ENCODE peak calls at places on chromosomes 13 and 19, in ten cellular contexts. One of them, this sample, is unnamed.

GRCh38 chr13:48573213-48573612 is 40.3 kb upstream of the RCBTB2 start:
- DNase-seq in activated gamma-delta T cell treated with Interleukin-2 at 50 U/mL for 16 hours: no peak
- DNase-seq in effector memory CD8-positive, alpha-beta T cell: no peak
- DNase-seq in AG04449: no peak
- DNase-seq in substantia nigra: no peak
- DNase-seq in germinal center: no peak
- DNase-seq in stimulated activated CD4-positive, alpha-beta T cell treated with anti-CD3 and anti-CD28 coated beads, Interleukin-1b, Interleukin-23, amount 100 ng/mL, for 1 hour: no peak
- DNase-seq in trophoblast cell: no peak
- DNase-seq in neuronal stem cell: no peak
- DNase-seq in left colon: no peak
- DNase-seq in this sample: no peak

GRCh38 chr19:54430306-54431254 is 15.3 kb downstream of the TTYH1 start:
- DNase-seq in activated gamma-delta T cell treated with Interleukin-2 at 50 U/mL for 16 hours: peak; percentile 22
- DNase-seq in effector memory CD8-positive, alpha-beta T cell: no peak
- DNase-seq in AG04449: no peak
- DNase-seq in substantia nigra: peak; percentile 67
- DNase-seq in germinal center: peak; percentile 67
- DNase-seq in stimulated activated CD4-positive, alpha-beta T cell treated with anti-CD3 and anti-CD28 coated beads, Interleukin-1b, Interleukin-23, amount 100 ng/mL, for 1 hour: peak; percentile 25
- DNase-seq in trophoblast cell: no peak
- DNase-seq in neuronal stem cell: no peak
- DNase-seq in left colon: peak; percentile 53
- DNase-seq in this sample: peak; percentile 80

GRCh38 chr19:32129141-32129540 is 216.3 kb upstream of the ZNF507 start:
- DNase-seq in activated gamma-delta T cell treated with Interleukin-2 at 50 U/mL for 16 hours: no peak
- DNase-seq in effector memory CD8-positive, alpha-beta T cell: no peak
- DNase-seq in AG04449: no peak
- DNase-seq in substantia nigra: no peak
- DNase-seq in germinal center: no peak
- DNase-seq in stimulated activated CD4-positive, alpha-beta T cell treated with anti-CD3 and anti-CD28 coated beads, Interleukin-1b, Interleukin-23, amount 100 ng/mL, for 1 hour: no peak
- DNase-seq in trophoblast cell: no peak
- DNase-seq in neuronal stem cell: no peak
- DNase-seq in left colon: peak; percentile 7
- DNase-seq in this sample: no peak

GRCh38 chr19:10501971-10502523 is 1.1 kb downstream of the KEAP1 start:
- DNase-seq in activated gamma-delta T cell treated with Interleukin-2 at 50 U/mL for 16 hours: peak; percentile 43
- DNase-seq in effector memory CD8-positive, alpha-beta T cell: peak; percentile 21
- DNase-seq in AG04449: no peak
- DNase-seq in substantia nigra: peak; percentile 97
- DNase-seq in germinal center: peak; percentile 63
- DNase-seq in stimulated activated CD4-positive, alpha-beta T cell treated with anti-CD3 and anti-CD28 coated beads, Interleukin-1b, Interleukin-23, amount 100 ng/mL, for 1 hour: peak; percentile 27
- DNase-seq in trophoblast cell: no peak
- DNase-seq in neuronal stem cell: no peak
- DNase-seq in left colon: peak; percentile 89
- DNase-seq in this sample: no peak

GRCh38 chr19:10888421-10888866 is 17.1 kb downstream of the CARM1 start:
- DNase-seq in activated gamma-delta T cell treated with Interleukin-2 at 50 U/mL for 16 hours: no peak
- DNase-seq in effector memory CD8-positive, alpha-beta T cell: no peak
- DNase-seq in AG04449: no peak
- DNase-seq in substantia nigra: no peak
- DNase-seq in germinal center: peak; percentile 54
- DNase-seq in stimulated activated CD4-positive, alpha-beta T cell treated with anti-CD3 and anti-CD28 coated beads, Interleukin-1b, Interleukin-23, amount 100 ng/mL, for 1 hour: no peak
- DNase-seq in trophoblast cell: no peak
- DNase-seq in neuronal stem cell: no peak
- DNase-seq in left colon: no peak
- DNase-seq in this sample: no peak

GRCh38 chr19:14559916-14560775 is 11.7 kb downstream of the NDUFB7 start:
- DNase-seq in activated gamma-delta T cell treated with Interleukin-2 at 50 U/mL for 16 hours: no peak
- DNase-seq in effector memory CD8-positive, alpha-beta T cell: no peak
- DNase-seq in AG04449: no peak
- DNase-seq in substantia nigra: peak; percentile 57
- DNase-seq in germinal center: no peak
- DNase-seq in stimulated activated CD4-positive, alpha-beta T cell treated with anti-CD3 and anti-CD28 coated beads, Interleukin-1b, Interleukin-23, amount 100 ng/mL, for 1 hour: no peak
- DNase-seq in trophoblast cell: no peak
- DNase-seq in neuronal stem cell: no peak
- DNase-seq in left colon: no peak
- DNase-seq in this sample: no peak

GRCh38 chr13:114009590-114010400 is 35.9 kb upstream of the C13orf46 start:
- DNase-seq in activated gamma-delta T cell treated with Interleukin-2 at 50 U/mL for 16 hours: no peak
- DNase-seq in effector memory CD8-positive, alpha-beta T cell: no peak
- DNase-seq in AG04449: no peak
- DNase-seq in substantia nigra: no peak
- DNase-seq in germinal center: no peak
- DNase-seq in stimulated activated CD4-positive, alpha-beta T cell treated with anti-CD3 and anti-CD28 coated beads, Interleukin-1b, Interleukin-23, amount 100 ng/mL, for 1 hour: no peak
- DNase-seq in trophoblast cell: no peak
- DNase-seq in neuronal stem cell: no peak
- DNase-seq in left colon: no peak
- DNase-seq in this sample: no peak

GRCh38 chr19:8054169-8054568 is 1.6 kb downstream of the CCL25 start:
- DNase-seq in activated gamma-delta T cell treated with Interleukin-2 at 50 U/mL for 16 hours: no peak
- DNase-seq in effector memory CD8-positive, alpha-beta T cell: no peak
- DNase-seq in AG04449: no peak
- DNase-seq in substantia nigra: no peak
- DNase-seq in germinal center: no peak
- DNase-seq in stimulated activated CD4-positive, alpha-beta T cell treated with anti-CD3 and anti-CD28 coated beads, Interleukin-1b, Interleukin-23, amount 100 ng/mL, for 1 hour: no peak
- DNase-seq in trophoblast cell: no peak
- DNase-seq in neuronal stem cell: no peak
- DNase-seq in left colon: no peak
- DNase-seq in this sample: no peak

GRCh38 chr13:114212096-114212495 is 22.6 kb upstream of the CDC16 start:
- DNase-seq in activated gamma-delta T cell treated with Interleukin-2 at 50 U/mL for 16 hours: no peak
- DNase-seq in effector memory CD8-positive, alpha-beta T cell: no peak
- DNase-seq in AG04449: no peak
- DNase-seq in substantia nigra: no peak
- DNase-seq in germinal center: no peak
- DNase-seq in stimulated activated CD4-positive, alpha-beta T cell treated with anti-CD3 and anti-CD28 coated beads, Interleukin-1b, Interleukin-23, amount 100 ng/mL, for 1 hour: no peak
- DNase-seq in trophoblast cell: no peak
- DNase-seq in neuronal stem cell: no peak
- DNase-seq in left colon: no peak
- DNase-seq in this sample: no peak

GRCh38 chr13:91690944-91691343 is 292.5 kb downstream of the GPC5 start:
- DNase-seq in activated gamma-delta T cell treated with Interleukin-2 at 50 U/mL for 16 hours: no peak
- DNase-seq in effector memory CD8-positive, alpha-beta T cell: no peak
- DNase-seq in AG04449: no peak
- DNase-seq in substantia nigra: no peak
- DNase-seq in germinal center: no peak
- DNase-seq in stimulated activated CD4-positive, alpha-beta T cell treated with anti-CD3 and anti-CD28 coated beads, Interleukin-1b, Interleukin-23, amount 100 ng/mL, for 1 hour: no peak
- DNase-seq in trophoblast cell: no peak
- DNase-seq in neuronal stem cell: no peak
- DNase-seq in left colon: no peak
- DNase-seq in this sample: no peak

GRCh38 chr19:7067716-7068115 is 1.8 kb upstream of the ZNF557 start:
- DNase-seq in activated gamma-delta T cell treated with Interleukin-2 at 50 U/mL for 16 hours: no peak
- DNase-seq in effector memory CD8-positive, alpha-beta T cell: no peak
- DNase-seq in AG04449: peak; percentile 24
- DNase-seq in substantia nigra: no peak
- DNase-seq in germinal center: no peak
- DNase-seq in stimulated activated CD4-positive, alpha-beta T cell treated with anti-CD3 and anti-CD28 coated beads, Interleukin-1b, Interleukin-23, amount 100 ng/mL, for 1 hour: no peak
- DNase-seq in trophoblast cell: no peak
- DNase-seq in neuronal stem cell: no peak
- DNase-seq in left colon: no peak
- DNase-seq in this sample: no peak

GRCh38 chr19:54572696-54573311 is 786 bp upstream of the LILRA2 start:
- DNase-seq in activated gamma-delta T cell treated with Interleukin-2 at 50 U/mL for 16 hours: no peak
- DNase-seq in effector memory CD8-positive, alpha-beta T cell: no peak
- DNase-seq in AG04449: no peak
- DNase-seq in substantia nigra: no peak
- DNase-seq in germinal center: no peak
- DNase-seq in stimulated activated CD4-positive, alpha-beta T cell treated with anti-CD3 and anti-CD28 coated beads, Interleukin-1b, Interleukin-23, amount 100 ng/mL, for 1 hour: no peak
- DNase-seq in trophoblast cell: no peak
- DNase-seq in neuronal stem cell: no peak
- DNase-seq in left colon: no peak
- DNase-seq in this sample: no peak

GRCh38 chr13:110103026-110103425 is 203.9 kb downstream of the COL4A1 start:
- DNase-seq in activated gamma-delta T cell treated with Interleukin-2 at 50 U/mL for 16 hours: no peak
- DNase-seq in effector memory CD8-positive, alpha-beta T cell: no peak
- DNase-seq in AG04449: no peak
- DNase-seq in substantia nigra: no peak
- DNase-seq in germinal center: no peak
- DNase-seq in stimulated activated CD4-positive, alpha-beta T cell treated with anti-CD3 and anti-CD28 coated beads, Interleukin-1b, Interleukin-23, amount 100 ng/mL, for 1 hour: no peak
- DNase-seq in trophoblast cell: no peak
- DNase-seq in neuronal stem cell: no peak
- DNase-seq in left colon: no peak
- DNase-seq in this sample: no peak

GRCh38 chr13:29081036-29081435 is 260.9 kb downstream of the MTUS2 start:
- DNase-seq in activated gamma-delta T cell treated with Interleukin-2 at 50 U/mL for 16 hours: no peak
- DNase-seq in effector memory CD8-positive, alpha-beta T cell: peak; percentile 10
- DNase-seq in AG04449: no peak
- DNase-seq in substantia nigra: no peak
- DNase-seq in germinal center: peak; percentile 48
- DNase-seq in stimulated activated CD4-positive, alpha-beta T cell treated with anti-CD3 and anti-CD28 coated beads, Interleukin-1b, Interleukin-23, amount 100 ng/mL, for 1 hour: no peak
- DNase-seq in trophoblast cell: peak; percentile 15
- DNase-seq in neuronal stem cell: no peak
- DNase-seq in left colon: no peak
- DNase-seq in this sample: peak; percentile 59

GRCh38 chr19:16899566-16900075 is 10.8 kb downstream of the F2RL3 start:
- DNase-seq in activated gamma-delta T cell treated with Interleukin-2 at 50 U/mL for 16 hours: no peak
- DNase-seq in effector memory CD8-positive, alpha-beta T cell: no peak
- DNase-seq in AG04449: no peak
- DNase-seq in substantia nigra: no peak
- DNase-seq in germinal center: peak; percentile 66
- DNase-seq in stimulated activated CD4-positive, alpha-beta T cell treated with anti-CD3 and anti-CD28 coated beads, Interleukin-1b, Interleukin-23, amount 100 ng/mL, for 1 hour: no peak
- DNase-seq in trophoblast cell: no peak
- DNase-seq in neuronal stem cell: no peak
- DNase-seq in left colon: peak; percentile 63
- DNase-seq in this sample: peak; percentile 55

GRCh38 chr19:29483641-29483920 is 42.2 kb upstream of the VSTM2B start:
- DNase-seq in activated gamma-delta T cell treated with Interleukin-2 at 50 U/mL for 16 hours: no peak
- DNase-seq in effector memory CD8-positive, alpha-beta T cell: no peak
- DNase-seq in AG04449: no peak
- DNase-seq in substantia nigra: no peak
- DNase-seq in germinal center: no peak
- DNase-seq in stimulated activated CD4-positive, alpha-beta T cell treated with anti-CD3 and anti-CD28 coated beads, Interleukin-1b, Interleukin-23, amount 100 ng/mL, for 1 hour: no peak
- DNase-seq in trophoblast cell: no peak
- DNase-seq in neuronal stem cell: no peak
- DNase-seq in left colon: no peak
- DNase-seq in this sample: no peak

GRCh38 chr13:97967948-97968347 is 14.5 kb downstream of the IPO5 start:
- DNase-seq in activated gamma-delta T cell treated with Interleukin-2 at 50 U/mL for 16 hours: no peak
- DNase-seq in effector memory CD8-positive, alpha-beta T cell: no peak
- DNase-seq in AG04449: no peak
- DNase-seq in substantia nigra: no peak
- DNase-seq in germinal center: no peak
- DNase-seq in stimulated activated CD4-positive, alpha-beta T cell treated with anti-CD3 and anti-CD28 coated beads, Interleukin-1b, Interleukin-23, amount 100 ng/mL, for 1 hour: no peak
- DNase-seq in trophoblast cell: no peak
- DNase-seq in neuronal stem cell: no peak
- DNase-seq in left colon: no peak
- DNase-seq in this sample: no peak

GRCh38 chr13:112248909-112249592 is 127.1 kb upstream of the SPACA7 start:
- DNase-seq in activated gamma-delta T cell treated with Interleukin-2 at 50 U/mL for 16 hours: no peak
- DNase-seq in effector memory CD8-positive, alpha-beta T cell: no peak
- DNase-seq in AG04449: no peak
- DNase-seq in substantia nigra: no peak
- DNase-seq in germinal center: no peak
- DNase-seq in stimulated activated CD4-positive, alpha-beta T cell treated with anti-CD3 and anti-CD28 coated beads, Interleukin-1b, Interleukin-23, amount 100 ng/mL, for 1 hour: no peak
- DNase-seq in trophoblast cell: no peak
- DNase-seq in neuronal stem cell: no peak
- DNase-seq in left colon: no peak
- DNase-seq in this sample: no peak

GRCh38 chr19:45886427-45887310 is 728 bp upstream of the IRF2BP1 start:
- DNase-seq in activated gamma-delta T cell treated with Interleukin-2 at 50 U/mL for 16 hours: peak; percentile 88
- DNase-seq in effector memory CD8-positive, alpha-beta T cell: peak; percentile 87
- DNase-seq in AG04449: peak; percentile 65
- DNase-seq in substantia nigra: peak; percentile 93
- DNase-seq in germinal center: peak; percentile 93
- DNase-seq in stimulated activated CD4-positive, alpha-beta T cell treated with anti-CD3 and anti-CD28 coated beads, Interleukin-1b, Interleukin-23, amount 100 ng/mL, for 1 hour: peak; percentile 73
- DNase-seq in trophoblast cell: peak; percentile 91
- DNase-seq in neuronal stem cell: peak; percentile 91
- DNase-seq in left colon: peak; percentile 91
- DNase-seq in this sample: peak; percentile 94

GRCh38 chr13:77048592-77048991 is 21.6 kb upstream of the FBXL3 start:
- DNase-seq in activated gamma-delta T cell treated with Interleukin-2 at 50 U/mL for 16 hours: no peak
- DNase-seq in effector memory CD8-positive, alpha-beta T cell: no peak
- DNase-seq in AG04449: no peak
- DNase-seq in substantia nigra: no peak
- DNase-seq in germinal center: no peak
- DNase-seq in stimulated activated CD4-positive, alpha-beta T cell treated with anti-CD3 and anti-CD28 coated beads, Interleukin-1b, Interleukin-23, amount 100 ng/mL, for 1 hour: no peak
- DNase-seq in trophoblast cell: no peak
- DNase-seq in neuronal stem cell: peak; percentile 37
- DNase-seq in left colon: no peak
- DNase-seq in this sample: no peak

GRCh38 chr13:98214008-98214643 is 37.1 kb upstream of the RNF113B start:
- DNase-seq in activated gamma-delta T cell treated with Interleukin-2 at 50 U/mL for 16 hours: no peak
- DNase-seq in effector memory CD8-positive, alpha-beta T cell: no peak
- DNase-seq in AG04449: no peak
- DNase-seq in substantia nigra: no peak
- DNase-seq in germinal center: no peak
- DNase-seq in stimulated activated CD4-positive, alpha-beta T cell treated with anti-CD3 and anti-CD28 coated beads, Interleukin-1b, Interleukin-23, amount 100 ng/mL, for 1 hour: no peak
- DNase-seq in trophoblast cell: no peak
- DNase-seq in neuronal stem cell: no peak
- DNase-seq in left colon: no peak
- DNase-seq in this sample: no peak

GRCh38 chr19:30959011-30959410 is 390.2 kb downstream of the TSHZ3 start:
- DNase-seq in activated gamma-delta T cell treated with Interleukin-2 at 50 U/mL for 16 hours: no peak
- DNase-seq in effector memory CD8-positive, alpha-beta T cell: no peak
- DNase-seq in AG04449: no peak
- DNase-seq in substantia nigra: no peak
- DNase-seq in germinal center: no peak
- DNase-seq in stimulated activated CD4-positive, alpha-beta T cell treated with anti-CD3 and anti-CD28 coated beads, Interleukin-1b, Interleukin-23, amount 100 ng/mL, for 1 hour: no peak
- DNase-seq in trophoblast cell: no peak
- DNase-seq in neuronal stem cell: no peak
- DNase-seq in left colon: no peak
- DNase-seq in this sample: no peak

GRCh38 chr19:21451187-21451586 is 54.2 kb upstream of the ZNF429 start:
- DNase-seq in activated gamma-delta T cell treated with Interleukin-2 at 50 U/mL for 16 hours: no peak
- DNase-seq in effector memory CD8-positive, alpha-beta T cell: no peak
- DNase-seq in AG04449: no peak
- DNase-seq in substantia nigra: no peak
- DNase-seq in germinal center: no peak
- DNase-seq in stimulated activated CD4-positive, alpha-beta T cell treated with anti-CD3 and anti-CD28 coated beads, Interleukin-1b, Interleukin-23, amount 100 ng/mL, for 1 hour: no peak
- DNase-seq in trophoblast cell: no peak
- DNase-seq in neuronal stem cell: no peak
- DNase-seq in left colon: no peak
- DNase-seq in this sample: no peak

GRCh38 chr13:104616990-104617389 is 1550.8 kb upstream of the SLC10A2 start:
- DNase-seq in activated gamma-delta T cell treated with Interleukin-2 at 50 U/mL for 16 hours: no peak
- DNase-seq in effector memory CD8-positive, alpha-beta T cell: no peak
- DNase-seq in AG04449: no peak
- DNase-seq in substantia nigra: no peak
- DNase-seq in germinal center: no peak
- DNase-seq in stimulated activated CD4-positive, alpha-beta T cell treated with anti-CD3 and anti-CD28 coated beads, Interleukin-1b, Interleukin-23, amount 100 ng/mL, for 1 hour: no peak
- DNase-seq in trophoblast cell: no peak
- DNase-seq in neuronal stem cell: no peak
- DNase-seq in left colon: no peak
- DNase-seq in this sample: no peak

GRCh38 chr19:13303381-13304129 is 153.3 kb downstream of the IER2 start:
- DNase-seq in activated gamma-delta T cell treated with Interleukin-2 at 50 U/mL for 16 hours: no peak
- DNase-seq in effector memory CD8-positive, alpha-beta T cell: no peak
- DNase-seq in AG04449: no peak
- DNase-seq in substantia nigra: peak; percentile 63
- DNase-seq in germinal center: no peak
- DNase-seq in stimulated activated CD4-positive, alpha-beta T cell treated with anti-CD3 and anti-CD28 coated beads, Interleukin-1b, Interleukin-23, amount 100 ng/mL, for 1 hour: no peak
- DNase-seq in trophoblast cell: no peak
- DNase-seq in neuronal stem cell: no peak
- DNase-seq in left colon: no peak
- DNase-seq in this sample: peak; percentile 10

GRCh38 chr19:35868172-35868822 is at the start of gene APLP1:
- DNase-seq in activated gamma-delta T cell treated with Interleukin-2 at 50 U/mL for 16 hours: peak; percentile 43
- DNase-seq in effector memory CD8-positive, alpha-beta T cell: peak; percentile 55
- DNase-seq in AG04449: no peak
- DNase-seq in substantia nigra: peak; percentile 87
- DNase-seq in germinal center: peak; percentile 54
- DNase-seq in stimulated activated CD4-positive, alpha-beta T cell treated with anti-CD3 and anti-CD28 coated beads, Interleukin-1b, Interleukin-23, amount 100 ng/mL, for 1 hour: peak; percentile 57
- DNase-seq in trophoblast cell: peak; percentile 30
- DNase-seq in neuronal stem cell: peak; percentile 78
- DNase-seq in left colon: peak; percentile 70
- DNase-seq in this sample: peak; percentile 70

GRCh38 chr13:30395192-30396158 is 26.8 kb upstream of the UBE2L5 start:
- DNase-seq in activated gamma-delta T cell treated with Interleukin-2 at 50 U/mL for 16 hours: peak; percentile 59
- DNase-seq in effector memory CD8-positive, alpha-beta T cell: peak; percentile 59
- DNase-seq in AG04449: peak; percentile 83
- DNase-seq in substantia nigra: peak; percentile 88
- DNase-seq in germinal center: peak; percentile 74
- DNase-seq in stimulated activated CD4-positive, alpha-beta T cell treated with anti-CD3 and anti-CD28 coated beads, Interleukin-1b, Interleukin-23, amount 100 ng/mL, for 1 hour: peak; percentile 25
- DNase-seq in trophoblast cell: peak; percentile 78
- DNase-seq in neuronal stem cell: peak; percentile 31
- DNase-seq in left colon: peak; percentile 94
- DNase-seq in this sample: peak; percentile 87

GRCh38 chr19:42512743-42513304 is 15.5 kb downstream of the CEACAM1 start:
- DNase-seq in activated gamma-delta T cell treated with Interleukin-2 at 50 U/mL for 16 hours: no peak
- DNase-seq in effector memory CD8-positive, alpha-beta T cell: no peak
- DNase-seq in AG04449: no peak
- DNase-seq in substantia nigra: peak; percentile 16
- DNase-seq in germinal center: peak; percentile 44
- DNase-seq in stimulated activated CD4-positive, alpha-beta T cell treated with anti-CD3 and anti-CD28 coated beads, Interleukin-1b, Interleukin-23, amount 100 ng/mL, for 1 hour: no peak
- DNase-seq in trophoblast cell: no peak
- DNase-seq in neuronal stem cell: no peak
- DNase-seq in left colon: no peak
- DNase-seq in this sample: no peak